ENCODE peak calls at places on chromosomes 16 and 17, in seven cellular contexts. One of them, this sample, is unnamed.

GRCh38 chr16:51426276-51426675 is 275.2 kb upstream of the SALL1 start:
- DNase-seq in psoas muscle: no peak
- DNase-seq in stimulated activated naive CD4-positive, alpha-beta T cell: no peak
- DNase-seq in fibroblast of lung: no peak
- DNase-seq in NCI-H748 treated with DMSO at 0.1 percent for 48 hours: no peak
- DNase-seq in GM12892: no peak
- DNase-seq in amniotic stem cell: no peak
- DNase-seq in this sample: no peak

GRCh38 chr17:10550014-10550413 is 556 bp upstream of the MYH2 start:
- DNase-seq in stimulated activated naive CD4-positive, alpha-beta T cell: no peak
- DNase-seq in psoas muscle: no peak
- DNase-seq in fibroblast of lung: no peak
- DNase-seq in NCI-H748 treated with DMSO at 0.1 percent for 48 hours: no peak
- DNase-seq in GM12892: no peak
- DNase-seq in amniotic stem cell: no peak
- DNase-seq in this sample: no peak

GRCh38 chr16:85206472-85207356 is 94.4 kb upstream of the CIBAR2 start:
- DNase-seq in fibroblast of lung: peak
- DNase-seq in psoas muscle: peak
- DNase-seq in NCI-H748 treated with DMSO at 0.1 percent for 48 hours: no peak
- DNase-seq in GM12892: no peak
- DNase-seq in amniotic stem cell: no peak
- DNase-seq in stimulated activated naive CD4-positive, alpha-beta T cell: no peak
- DNase-seq in this sample: peak

GRCh38 chr16:57893559-57894389 is 77.2 kb downstream of the CNGB1 start:
- DNase-seq in fibroblast of lung: peak
- DNase-seq in GM12892: no peak
- DNase-seq in amniotic stem cell: no peak
- DNase-seq in psoas muscle: no peak
- DNase-seq in NCI-H748 treated with DMSO at 0.1 percent for 48 hours: no peak
- DNase-seq in stimulated activated naive CD4-positive, alpha-beta T cell: no peak
- DNase-seq in this sample: peak

GRCh38 chr16:1487395-1488053 is 1.2 kb downstream of the PTX4 start:
- DNase-seq in fibroblast of lung: no peak
- DNase-seq in GM12892: no peak
- DNase-seq in NCI-H748 treated with DMSO at 0.1 percent for 48 hours: no peak
- DNase-seq in psoas muscle: no peak
- DNase-seq in amniotic stem cell: no peak
- DNase-seq in stimulated activated naive CD4-positive, alpha-beta T cell: no peak
- DNase-seq in this sample: no peak

GRCh38 chr17:46888727-46889126 is 34.2 kb upstream of the GOSR2 start:
- DNase-seq in fibroblast of lung: no peak
- DNase-seq in NCI-H748 treated with DMSO at 0.1 percent for 48 hours: no peak
- DNase-seq in psoas muscle: no peak
- DNase-seq in stimulated activated naive CD4-positive, alpha-beta T cell: no peak
- DNase-seq in GM12892: no peak
- DNase-seq in amniotic stem cell: no peak
- DNase-seq in this sample: no peak

GRCh38 chr17:34872640-34873039 is 88.6 kb downstream of the CCT6B start:
- DNase-seq in stimulated activated naive CD4-positive, alpha-beta T cell: no peak
- DNase-seq in fibroblast of lung: no peak
- DNase-seq in GM12892: no peak
- DNase-seq in amniotic stem cell: no peak
- DNase-seq in NCI-H748 treated with DMSO at 0.1 percent for 48 hours: no peak
- DNase-seq in psoas muscle: no peak
- DNase-seq in this sample: no peak

GRCh38 chr17:19650826-19651225 is 2.3 kb downstream of the ALDH3A2 start:
- DNase-seq in amniotic stem cell: no peak
- DNase-seq in GM12892: no peak
- DNase-seq in stimulated activated naive CD4-positive, alpha-beta T cell: no peak
- DNase-seq in NCI-H748 treated with DMSO at 0.1 percent for 48 hours: no peak
- DNase-seq in fibroblast of lung: peak
- DNase-seq in psoas muscle: no peak
- DNase-seq in this sample: no peak

GRCh38 chr17:57634713-57635465 is 110.2 kb downstream of the CCDC182 start:
- DNase-seq in fibroblast of lung: peak
- DNase-seq in NCI-H748 treated with DMSO at 0.1 percent for 48 hours: no peak
- DNase-seq in amniotic stem cell: no peak
- DNase-seq in GM12892: no peak
- DNase-seq in stimulated activated naive CD4-positive, alpha-beta T cell: no peak
- DNase-seq in psoas muscle: peak
- DNase-seq in this sample: no peak